ENCODE peak calls at places on chromosome 19, in seven cellular contexts. I is fibroblast of pulmonary artery, A is uterus, Z is endothelial cell, K is dorsolateral prefrontal cortex, L is mucosa of descending colon, S is tibial nerve. N is an unnamed sample.

GRCh38 chr19:30669329-30670010 is 297.3 kb downstream of the ZNF536 start:
- DNase-seq in I (peak; percentile 41), A (peak; percentile 81), Z (peak; percentile 83), K (peak; percentile 76), L (no peak), S (peak; percentile 60), N (peak; percentile 50)

GRCh38 chr19:42242071-42242511 is 311 bp downstream of the GSK3A start:
- DNase-seq in I (no peak), A (peak; percentile 39), Z (no peak), K (no peak), L (peak; percentile 74), S (no peak), N (peak; percentile 14)

GRCh38 chr19:55613930-55614710 is 8.7 kb downstream of the ZNF865 start:
- DNase-seq in I (no peak), A (no peak), Z (no peak), K (no peak), L (peak; percentile 39), S (no peak), N (no peak)

GRCh38 chr19:287381-287871 is 3.8 kb downstream of the PLPP2 start:
- DNase-seq in I (no peak), A (no peak), Z (no peak), K (no peak), L (no peak), S (no peak), N (no peak)

GRCh38 chr19:49533551-49534488 is 6.0 kb downstream of the RCN3 start:
- DNase-seq in I (peak; percentile 58), A (peak; percentile 69), Z (peak; percentile 80), K (peak; percentile 49), L (peak; percentile 79), S (peak; percentile 63), N (peak; percentile 79)

GRCh38 chr19:31220540-31220939 is 128.7 kb downstream of the TSHZ3 start:
- DNase-seq in I (peak; percentile 25), A (no peak), Z (peak; percentile 5), K (no peak), L (no peak), S (no peak), N (peak; percentile 38)

GRCh38 chr19:10230155-10230903 is 802 bp downstream of the S1PR2 start:
- DNase-seq in I (peak; percentile 61), A (peak; percentile 65), Z (peak; percentile 66), K (no peak), L (peak; percentile 81), S (peak; percentile 40), N (peak; percentile 39)

GRCh38 chr19:28960586-28960985 is 252.4 kb downstream of the UQCRFS1 start:
- DNase-seq in I (no peak), A (no peak), Z (no peak), K (no peak), L (no peak), S (no peak), N (no peak)

GRCh38 chr19:35247526-35248309 is 1.1 kb upstream of the LSR start:
- DNase-seq in I (no peak), A (no peak), Z (peak; percentile 66), K (no peak), L (peak; percentile 92), S (no peak), N (no peak)

GRCh38 chr19:42081584-42082258 is 5.8 kb downstream of the ZNF574 start:
- DNase-seq in I (peak; percentile 67), A (no peak), Z (no peak), K (no peak), L (no peak), S (no peak), N (peak; percentile 82)

GRCh38 chr19:13597625-13598024 is 91.3 kb upstream of the CACNA1A start:
- DNase-seq in I (peak; percentile 83), A (peak; percentile 33), Z (peak; percentile 55), K (peak; percentile 64), L (no peak), S (no peak), N (peak; percentile 85)

GRCh38 chr19:35490364-35490763 is at the start of gene KRTDAP:
- DNase-seq in I (no peak), A (no peak), Z (no peak), K (no peak), L (no peak), S (no peak), N (no peak)

GRCh38 chr19:21569497-21569870 is 64.1 kb downstream of the ZNF429 start:
- DNase-seq in I (no peak), A (no peak), Z (no peak), K (peak; percentile 61), L (no peak), S (no peak), N (no peak)

GRCh38 chr19:20038358-20039202 is 725 bp downstream of the ZNF682 start:
- DNase-seq in I (no peak), A (no peak), Z (no peak), K (no peak), L (no peak), S (no peak), N (peak; percentile 19)

GRCh38 chr19:50639121-50640112 is at the start of gene SYT3:
- DNase-seq in I (peak; percentile 53), A (peak; percentile 17), Z (no peak), K (peak; percentile 92), L (no peak), S (no peak), N (peak; percentile 46)

GRCh38 chr19:42184401-42184861 is 33.0 kb downstream of the DEDD2 start:
- DNase-seq in I (peak; percentile 85), A (peak; percentile 45), Z (peak; percentile 84), K (peak; percentile 86), L (peak; percentile 63), S (peak; percentile 49), N (peak; percentile 86)

GRCh38 chr19:18484992-18485391 is 36.9 kb downstream of the ELL start:
- DNase-seq in I (no peak), A (no peak), Z (no peak), K (no peak), L (no peak), S (no peak), N (no peak)
- TF ChIP-seq CTCF in I (no peak), A (no peak), Z (no peak), K (no peak), L (no peak), S (no peak), N (peak; percentile 28)

GRCh38 chr19:5117421-5117820 is 148.5 kb downstream of the KDM4B start:
- DNase-seq in I (no peak), A (no peak), Z (no peak), K (no peak), L (no peak), S (no peak), N (no peak)
- TF ChIP-seq CTCF in I (no peak), A (no peak), Z (no peak), K (no peak), L (no peak), S (no peak), N (peak; percentile 11)

GRCh38 chr19:2578911-2579677 is 103.2 kb downstream of the GADD45B start:
- DNase-seq in I (peak; percentile 94), A (peak; percentile 88), Z (peak; percentile 85), K (peak; percentile 85), L (peak; percentile 87), S (peak; percentile 88), N (peak; percentile 92)
- TF ChIP-seq CTCF in I (peak; percentile 85), A (peak; percentile 88), Z (peak; percentile 67), K (peak; percentile 88), L (peak; percentile 73), S (peak; percentile 99), N (peak; percentile 92)

DNA sequence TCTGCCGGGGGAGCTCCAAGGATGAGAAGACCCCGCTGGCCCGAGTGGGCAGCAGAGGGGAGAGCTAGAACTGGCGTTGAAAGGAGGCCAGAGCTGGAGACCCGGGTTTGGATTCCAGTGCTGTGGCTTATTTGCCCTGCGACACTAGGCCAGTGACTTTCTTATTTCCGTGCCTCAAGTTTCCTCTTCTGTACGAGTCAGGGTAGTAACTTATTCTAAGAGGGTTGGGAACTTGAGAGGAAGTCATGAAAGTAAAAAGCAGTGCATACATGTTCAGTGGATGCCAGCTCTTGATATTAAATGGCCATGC is 670 bp downstream of the FAM32A start:
- DNase-seq in I (no peak), A (no peak), Z (no peak), K (no peak), L (no peak), S (peak; percentile 29), N (no peak)
- TF ChIP-seq CTCF in I (peak; percentile 36), A (peak; percentile 19), Z (no peak), K (peak; percentile 12), L (no peak), S (no peak), N (no peak)

GRCh38 chr19:44777715-44778347 is at the start of gene CBLC:
- DNase-seq in I (no peak), A (no peak), Z (peak; percentile 34), K (no peak), L (peak; percentile 93), S (no peak), N (no peak)
- TF ChIP-seq CTCF in I (no peak), A (no peak), Z (peak; percentile 21), K (no peak), L (no peak), S (no peak), N (no peak)

GRCh38 chr19:38004505-38005223 is 97.7 kb downstream of the SIPA1L3 start:
- DNase-seq in I (peak; percentile 98), A (peak; percentile 89), Z (peak; percentile 63), K (peak; percentile 87), L (peak; percentile 72), S (peak; percentile 74), N (peak; percentile 98)
- TF ChIP-seq CTCF in I (no peak), A (no peak), Z (no peak), K (no peak), L (no peak), S (no peak), N (no peak)

DNA sequence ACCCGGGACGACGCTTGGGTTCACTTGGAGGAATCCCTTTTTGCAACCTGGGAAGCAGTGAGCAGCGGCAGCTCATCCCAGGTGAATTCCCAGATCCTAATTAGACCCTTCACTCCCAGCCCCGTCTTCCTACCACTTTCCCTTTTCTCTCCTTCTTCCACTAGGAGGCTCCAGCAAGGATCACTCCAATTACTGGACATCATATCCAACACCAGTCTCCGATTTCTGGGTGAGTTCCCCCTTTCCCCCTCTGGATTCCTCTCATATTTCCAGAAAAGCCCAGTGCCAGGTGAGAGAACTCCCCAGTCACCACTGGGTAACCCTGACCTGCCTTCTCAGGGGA is 17.1 kb upstream of the ZSCAN4 start:
- DNase-seq in I (no peak), A (no peak), Z (no peak), K (no peak), L (no peak), S (no peak), N (no peak)
- TF ChIP-seq CTCF in I (peak; percentile 16), A (no peak), Z (no peak), K (no peak), L (no peak), S (no peak), N (peak; percentile 18)

GRCh38 chr19:7331446-7331845 is 17.3 kb upstream of the ARHGEF18 start:
- DNase-seq in I (no peak), A (no peak), Z (no peak), K (no peak), L (no peak), S (no peak), N (no peak)

GRCh38 chr19:7328647-7329046 is 20.1 kb upstream of the ARHGEF18 start:
- DNase-seq in I (no peak), A (no peak), Z (no peak), K (no peak), L (no peak), S (no peak), N (no peak)

GRCh38 chr19:7327802-7328201 is 20.9 kb upstream of the ARHGEF18 start:
- DNase-seq in I (no peak), A (no peak), Z (no peak), K (no peak), L (no peak), S (no peak), N (no peak)

GRCh38 chr19:7326105-7326877 is 22.4 kb upstream of the ARHGEF18 start:
- DNase-seq in I (peak; percentile 21), A (no peak), Z (no peak), K (no peak), L (no peak), S (no peak), N (peak; percentile 51)
- TF ChIP-seq CTCF in I (peak; percentile 38), A (peak; percentile 12), Z (peak; percentile 30), K (no peak), L (no peak), S (no peak), N (peak; percentile 56)